ENCODE peak calls at places on chromosomes 2 and 18, in six cellular contexts. V, I, Y, G, Q and Z are unnamed samples.
A peak's percentile ranks its signal among the peaks of the same experiment; 100 is the strongest.

GRCh38 chr2:159456500-159457426 is 159.6 kb downstream of the BAZ2B start:
- DNase-seq in V (no peak), I (no peak), Y (no peak), G (no peak), Q (no peak), Z (no peak)

GRCh38 chr2:217035967-217036366 is 176.1 kb upstream of the TNP1 start:
- DNase-seq in V (no peak), I (no peak), Y (no peak), G (no peak), Q (no peak), Z (no peak)

GRCh38 chr2:237692601-237693079 is 65.3 kb downstream of the LRRFIP1 start:
- DNase-seq in V (no peak), I (peak; percentile 85), Y (peak; percentile 84), G (no peak), Q (no peak), Z (no peak)

GRCh38 chr2:74119324-74119723 is 28.4 kb downstream of the BOLA3 start:
- DNase-seq in V (no peak), I (no peak), Y (no peak), G (no peak), Q (no peak), Z (peak; percentile 11)

GRCh38 chr2:223600056-223600455 is 2.1 kb downstream of the SCG2 start:
- DNase-seq in V (no peak), I (no peak), Y (no peak), G (no peak), Q (no peak), Z (no peak)

GRCh38 chr2:241081643-241082337 is 20.3 kb downstream of the MTERF4 start:
- DNase-seq in V (no peak), I (no peak), Y (no peak), G (no peak), Q (no peak), Z (no peak)

GRCh38 chr2:191347154-191347553 is 102.0 kb downstream of the MYO1B start:
- DNase-seq in V (no peak), I (no peak), Y (no peak), G (no peak), Q (no peak), Z (no peak)

GRCh38 chr2:200369886-200370285 is 63.4 kb downstream of the SPATS2L start:
- DNase-seq in V (no peak), I (no peak), Y (no peak), G (no peak), Q (no peak), Z (no peak)

GRCh38 chr18:74147491-74147778 is 199 bp downstream of the FBXO15 start:
- DNase-seq in V (no peak), I (no peak), Y (no peak), G (no peak), Q (no peak), Z (no peak)

GRCh38 chr18:63177259-63177658 is 142.3 kb downstream of the BCL2 start:
- DNase-seq in V (no peak), I (no peak), Y (no peak), G (no peak), Q (no peak), Z (no peak)

GRCh38 chr2:129864719-129865118 is 114.7 kb upstream of the RAB6C start:
- DNase-seq in V (no peak), I (no peak), Y (no peak), G (no peak), Q (no peak), Z (no peak)

GRCh38 chr2:192082121-192082520 is 112.6 kb downstream of the TMEFF2 start:
- DNase-seq in V (no peak), I (no peak), Y (no peak), G (no peak), Q (no peak), Z (no peak)

GRCh38 chr2:9768388-9768787 is 74.9 kb upstream of the TAF1B start:
- DNase-seq in V (no peak), I (no peak), Y (no peak), G (no peak), Q (no peak), Z (no peak)

GRCh38 chr2:56713161-56713676 is 529.4 kb downstream of the CCDC85A start:
- DNase-seq in V (no peak), I (no peak), Y (no peak), G (no peak), Q (no peak), Z (no peak)

GRCh38 chr2:227360351-227360750 is 18.8 kb downstream of the TM4SF20 start:
- DNase-seq in V (no peak), I (no peak), Y (no peak), G (no peak), Q (no peak), Z (no peak)

GRCh38 chr18:34873966-34874365 is 163.9 kb downstream of the DTNA start:
- DNase-seq in V (no peak), I (no peak), Y (no peak), G (no peak), Q (no peak), Z (no peak)

GRCh38 chr2:120013569-120014223 is 819 bp downstream of the EPB41L5 start:
- DNase-seq in V (peak; percentile 19), I (no peak), Y (no peak), G (no peak), Q (no peak), Z (no peak)

GRCh38 chr2:85663684-85664565 is 4.1 kb downstream of the SFTPB start:
- DNase-seq in V (no peak), I (peak; percentile 27), Y (no peak), G (no peak), Q (no peak), Z (no peak)

GRCh38 chr2:1170241-1170640 is 219.6 kb downstream of the SNTG2 start:
- DNase-seq in V (no peak), I (no peak), Y (no peak), G (no peak), Q (no peak), Z (no peak)

GRCh38 chr18:51196811-51197660 is 445 bp downstream of the MEX3C start:
- DNase-seq in V (no peak), I (peak; percentile 82), Y (peak; percentile 78), G (peak; percentile 61), Q (no peak), Z (peak; percentile 59)

GRCh38 chr2:83081835-83082522 is 1377.1 kb downstream of the SUCLG1 start:
- DNase-seq in V (no peak), I (no peak), Y (no peak), G (no peak), Q (no peak), Z (no peak)

GRCh38 chr18:43525149-43525548 is 247.9 kb upstream of the SYT4 start:
- DNase-seq in V (no peak), I (no peak), Y (no peak), G (no peak), Q (no peak), Z (no peak)

GRCh38 chr18:66495844-66496243 is 108.0 kb downstream of the CDH19 start:
- DNase-seq in V (no peak), I (no peak), Y (no peak), G (peak; percentile 33), Q (no peak), Z (no peak)

GRCh38 chr2:23901966-23902942 is 24.7 kb downstream of the ATAD2B start:
- DNase-seq in V (no peak), I (no peak), Y (no peak), G (no peak), Q (no peak), Z (peak; percentile 28)

GRCh38 chr2:100140582-100140981 is 1.8 kb downstream of the AFF3 start:
- DNase-seq in V (no peak), I (no peak), Y (no peak), G (no peak), Q (no peak), Z (peak; percentile 57)

GRCh38 chr2:51350100-51350499 is 318.2 kb upstream of the NRXN1 start:
- DNase-seq in V (no peak), I (no peak), Y (no peak), G (no peak), Q (no peak), Z (no peak)

GRCh38 chr2:199279146-199279545 is 178.6 kb downstream of the SATB2 start:
- DNase-seq in V (no peak), I (no peak), Y (no peak), G (no peak), Q (no peak), Z (no peak)
- TF ChIP-seq POLR2AphosphoS5 in V (no peak), I (no peak), Y (no peak), G (no peak), Q (no peak), Z (no peak)

DNA sequence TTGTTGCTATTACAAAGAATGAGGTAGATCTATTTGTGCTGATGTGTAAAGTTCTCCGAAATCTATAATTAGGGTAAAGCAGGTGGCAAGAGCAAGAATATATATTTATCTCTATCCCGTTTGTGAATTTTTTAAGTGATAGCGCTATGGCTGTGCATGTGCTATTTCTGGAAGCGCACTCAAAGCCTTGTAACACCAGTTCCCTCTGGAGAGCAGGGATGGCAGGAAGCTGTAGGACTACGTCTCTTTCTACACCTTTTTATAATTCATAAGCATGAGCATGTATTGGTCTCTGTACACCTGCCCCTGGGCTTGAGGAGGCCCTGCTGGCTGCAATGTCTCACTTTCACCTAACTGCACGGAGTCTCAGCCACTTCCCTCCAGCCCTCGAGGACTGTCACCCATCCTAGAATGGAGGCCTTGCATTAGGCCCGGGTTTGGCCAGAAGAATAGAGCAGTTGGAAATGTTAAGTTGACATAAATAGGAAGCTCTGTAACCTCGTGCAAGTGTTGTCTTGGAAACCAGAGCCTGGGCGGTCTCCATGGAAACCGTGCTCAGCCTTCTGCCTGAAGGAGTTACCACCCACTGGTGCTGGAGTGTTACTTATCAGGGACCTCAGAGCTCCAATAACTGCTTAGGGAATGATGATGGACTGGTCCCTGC is 20.9 kb downstream of the ITM2C start:
- DNase-seq in V (no peak), I (no peak), Y (no peak), G (no peak), Q (no peak), Z (no peak)
- TF ChIP-seq POLR2AphosphoS5 in V (no peak), I (no peak), Y (no peak), G (no peak), Q (no peak), Z (no peak)

GRCh38 chr2:160901631-160902030 is 258.6 kb upstream of the TANK start:
- DNase-seq in V (no peak), I (peak; percentile 69), Y (no peak), G (no peak), Q (no peak), Z (no peak)
- TF ChIP-seq POLR2AphosphoS5 in V (no peak), I (no peak), Y (no peak), G (no peak), Q (no peak), Z (no peak)

GRCh38 chr2:111162718-111163331 is 42.1 kb downstream of the BCL2L11 start:
- DNase-seq in V (no peak), I (no peak), Y (no peak), G (peak; percentile 48), Q (no peak), Z (peak; percentile 24)
- TF ChIP-seq POLR2AphosphoS5 in V (no peak), I (no peak), Y (no peak), G (peak; percentile 69), Q (no peak), Z (peak; percentile 64)

GRCh38 chr2:235350234-235350633 is 143.6 kb upstream of the AGAP1 start:
- DNase-seq in V (no peak), I (no peak), Y (no peak), G (no peak), Q (no peak), Z (no peak)
- TF ChIP-seq POLR2AphosphoS5 in V (no peak), I (no peak), Y (no peak), G (no peak), Q (no peak), Z (no peak)

GRCh38 chr2:117714110-117714509 is 100.4 kb upstream of the DDX18 start:
- DNase-seq in V (no peak), I (no peak), Y (no peak), G (no peak), Q (no peak), Z (no peak)
- TF ChIP-seq POLR2AphosphoS5 in V (no peak), I (no peak), Y (no peak), G (no peak), Q (no peak), Z (no peak)

GRCh38 chr2:168978461-168978861 is 52.7 kb downstream of the ABCB11 start:
- DNase-seq in V (no peak), I (no peak), Y (no peak), G (no peak), Q (no peak), Z (peak; percentile 29)
- TF ChIP-seq POLR2AphosphoS5 in V (no peak), I (no peak), Y (no peak), G (no peak), Q (no peak), Z (no peak)